ENCODE peak calls at places on chromosomes 4 and X, in five cellular contexts. R is GM23248, I is PC-3, M is PC-9, V is MM.1S. X is an unnamed sample. For H3K9me3 and H3F3A, the result is how much of the 10 kb centered on the place peaks cover.

GRCh38 chr4:164293181-164293580 is 460.8 kb upstream of the SMIM31 start:
- DNase-seq in R (no peak), I (peak), V (no peak), M (no peak), X (no peak)

GRCh38 chr4:189124149-189124758 is 816.4 kb upstream of the FRG1 start:
- DNase-seq in M (no peak), R (peak), I (peak), V (peak), X (peak)

GRCh38 chrX:72465882-72466281 is 106.8 kb downstream of the HDAC8 start:
- DNase-seq in M (no peak), I (no peak), V (no peak), R (no peak), X (no peak)

GRCh38 chr4:184728858-184729257 is 5.0 kb downstream of the CENPU start:
- DNase-seq in M (no peak), R (no peak), I (peak), V (no peak), X (no peak)

GRCh38 chr4:128574706-128575105 is 234.8 kb upstream of the JADE1 start:
- DNase-seq in M (no peak), R (peak), V (peak), I (peak), X (peak)

GRCh38 chrX:133290076-133290475 is 71.9 kb upstream of the TFDP3 start:
- DNase-seq in M (no peak), I (no peak), V (no peak), R (peak), X (no peak)

GRCh38 chr4:73844352-73844751 is 7.9 kb downstream of the CXCL6 start:
- DNase-seq in R (peak), I (peak), V (no peak), M (no peak), X (no peak)

GRCh38 chrX:103464774-103465117 is 54.5 kb downstream of the RAB40A start:
- DNase-seq in R (peak), I (peak), V (peak), M (peak), X (peak)

GRCh38 chrX:17788956-17789562 is 51.8 kb downstream of the SCML1 start:
- DNase-seq in V (no peak), I (no peak), R (peak), M (no peak), X (no peak)

GRCh38 chr4:161696957-161697356 is 466.8 kb downstream of the FSTL5 start:
- DNase-seq in R (no peak), I (peak), V (no peak), M (peak), X (no peak)
- H3K9me3 ChIP-seq in R (under half), I (under half), V (under half), M (under half), X (under half)

DNA sequence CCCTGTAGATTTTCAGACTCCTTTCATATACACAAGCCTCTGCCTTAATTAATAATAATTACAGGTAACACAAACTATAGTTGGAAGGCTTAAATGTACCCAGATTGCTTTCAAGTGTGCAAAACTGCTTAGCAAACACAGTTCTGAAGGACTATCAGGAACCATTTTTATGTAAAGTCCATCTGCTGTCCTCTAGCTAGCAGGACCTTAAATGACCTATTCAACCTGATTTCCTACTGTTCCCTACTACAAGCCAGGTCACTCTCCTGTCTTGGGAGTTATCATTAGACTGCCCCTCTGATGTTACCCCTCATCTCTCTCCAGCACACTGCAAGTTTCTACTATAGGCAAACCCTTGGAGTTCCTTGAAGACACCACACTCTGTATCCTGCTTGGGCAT is 157.3 kb downstream of the GBA3 start:
- DNase-seq in I (no peak), R (no peak), V (no peak), M (no peak), X (no peak)
- H3F3A ChIP-seq in I (under half), R (under half), V (under half), M (under half), X (under half)

GRCh38 chr4:174690665-174691064 is 138.4 kb downstream of the GLRA3 start:
- DNase-seq in V (no peak), R (no peak), M (no peak), I (no peak), X (no peak)
- TF ChIP-seq EZH2 in V (no peak), R (no peak), M (no peak), I (no peak), X (no peak)

GRCh38 chr4:20137176-20137575 is 114.5 kb upstream of the SLIT2 start:
- DNase-seq in V (no peak), M (no peak), I (no peak), R (peak), X (no peak)
- H3K9me3 ChIP-seq in V (under half), M (under half), I (under half), R (under half), X (under half)

GRCh38 chrX:1384738-1385250 is 7.1 kb downstream of the SLC25A6 start:
- DNase-seq in M (no peak), R (no peak), V (no peak), I (no peak), X (no peak)
- H3F3A ChIP-seq in M (half or more), R (under half), V (under half), I (under half), X (under half)

GRCh38 chrX:138710866-138711331 is 618 bp downstream of the FGF13 start:
- DNase-seq in M (no peak), I (no peak), V (no peak), R (peak), X (peak)
- TF ChIP-seq EZH2 in M (no peak), I (no peak), V (no peak), R (no peak), X (no peak)

X was measured in neural progenitor cell.